ENCODE peak calls at places on chromosome 2, in ten cellular contexts. W, P, F, Z, S, V, T, M, A and C are unnamed samples.

GRCh38 chr2:239247401-239248245 is 153.2 kb downstream of the HDAC4 start:
- DNase-seq in V (no peak), A (no peak), S (no peak), W (peak; percentile 92), P (peak; percentile 94), F (peak; percentile 86), Z (peak; percentile 8), T (no peak), M (no peak), C (no peak)

GRCh38 chr2:224952942-224953657 is 89.2 kb downstream of the DOCK10 start:
- DNase-seq in Z (peak; percentile 46), M (no peak), S (no peak), F (no peak), T (no peak), P (no peak), A (no peak), W (no peak), V (no peak), C (no peak)

GRCh38 chr2:58532641-58533040 is 291.5 kb upstream of the FANCL start:
- DNase-seq in T (no peak), P (no peak), S (no peak), M (no peak), F (peak; percentile 46), V (peak; percentile 64), Z (no peak), W (no peak), A (peak; percentile 12), C (no peak)

GRCh38 chr2:67130526-67131309 is 266.4 kb upstream of the ETAA1 start:
- DNase-seq in P (peak; percentile 93), S (no peak), A (no peak), F (no peak), T (no peak), W (peak; percentile 93), Z (no peak), M (no peak), V (no peak), C (no peak)

GRCh38 chr2:48415765-48416515 is 114.0 kb upstream of the STON1 start:
- DNase-seq in A (no peak), Z (no peak), M (no peak), F (no peak), W (no peak), S (no peak), V (peak; percentile 96), T (no peak), P (no peak), C (no peak)

GRCh38 chr2:133457862-133458261 is 110.4 kb downstream of the NCKAP5 start:
- DNase-seq in S (no peak), F (no peak), M (no peak), V (no peak), P (no peak), Z (no peak), T (no peak), A (no peak), W (no peak), C (no peak)

GRCh38 chr2:205637779-205638503 is 44.4 kb upstream of the NRP2 start:
- DNase-seq in W (no peak), T (no peak), A (no peak), V (no peak), Z (no peak), M (no peak), F (no peak), P (no peak), S (no peak), C (no peak)

GRCh38 chr2:130289780-130290179 is 52.9 kb upstream of the IMP4 start:
- DNase-seq in Z (no peak), S (no peak), V (no peak), P (no peak), T (no peak), A (no peak), W (no peak), F (no peak), M (no peak), C (no peak)

GRCh38 chr2:229660951-229661350 is 53.4 kb downstream of the DNER start:
- DNase-seq in Z (no peak), S (no peak), M (no peak), F (no peak), A (no peak), W (peak; percentile 45), T (no peak), P (peak; percentile 23), V (peak; percentile 5), C (no peak)

GRCh38 chr2:173354073-173354600 is 535 bp upstream of the CDCA7 start:
- DNase-seq in V (peak; percentile 83), S (no peak), W (no peak), M (no peak), T (no peak), P (no peak), A (peak; percentile 80), F (no peak), Z (no peak), C (no peak)

GRCh38 chr2:170005702-170006101 is 172.2 kb upstream of the MYO3B start:
- DNase-seq in V (peak; percentile 70), M (no peak), P (no peak), Z (no peak), T (no peak), F (no peak), S (peak; percentile 4), A (no peak), W (no peak), C (no peak)

GRCh38 chr2:216363221-216363620 is 9.1 kb downstream of the MARCHF4 start:
- DNase-seq in V (no peak), Z (no peak), A (no peak), W (no peak), P (no peak), M (no peak), T (no peak), S (no peak), F (no peak), C (no peak)

GRCh38 chr2:10489842-10490555 is 41.9 kb upstream of the ODC1 start:
- DNase-seq in T (no peak), S (no peak), W (no peak), Z (no peak), M (no peak), A (no peak), P (no peak), F (no peak), V (peak; percentile 27), C (no peak)

GRCh38 chr2:193687195-193687594 is 1492.5 kb upstream of the TMEFF2 start:
- DNase-seq in Z (no peak), S (no peak), P (no peak), F (no peak), A (no peak), V (no peak), M (no peak), W (no peak), T (no peak), C (no peak)

GRCh38 chr2:222398446-222398885 is 25.9 kb upstream of the SGPP2 start:
- DNase-seq in T (no peak), M (no peak), Z (no peak), F (no peak), V (no peak), P (no peak), S (no peak), A (no peak), W (no peak), C (no peak)

GRCh38 chr2:211333377-211333776 is 777.0 kb downstream of the CPS1 start:
- DNase-seq in T (no peak), S (no peak), P (no peak), F (no peak), A (no peak), V (no peak), M (no peak), W (no peak), Z (no peak), C (no peak)
- H3K27ac ChIP-seq in T (no peak overlapping the region), S (no peak overlapping the region), P (no peak overlapping the region), F (no peak overlapping the region), A (no peak overlapping the region), V (no peak overlapping the region), M (no peak overlapping the region), W (no peak overlapping the region), Z (no peak overlapping the region), C (no peak overlapping the region)

DNA sequence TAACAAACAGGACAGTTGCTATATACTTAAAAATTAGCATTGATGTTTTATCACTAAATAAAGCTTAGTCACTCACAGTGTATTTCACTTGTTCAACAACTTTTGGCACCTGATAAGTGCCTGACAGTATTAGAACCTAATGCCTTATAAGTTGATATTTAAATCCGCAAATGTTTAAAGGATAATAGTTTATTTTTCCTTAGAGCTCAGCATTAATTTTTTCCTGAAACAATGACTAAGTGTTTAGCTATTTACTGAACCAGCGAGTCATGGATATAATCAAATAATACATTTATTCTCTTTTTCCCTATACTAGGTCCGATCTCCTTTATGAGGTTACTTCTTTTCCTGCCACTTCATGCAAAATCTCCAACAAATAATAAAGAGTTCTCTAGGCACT is 146.0 kb upstream of the PGAP1 start:
- DNase-seq in T (no peak), P (no peak), F (no peak), M (no peak), V (no peak), Z (no peak), S (no peak), W (peak; percentile 31), A (no peak), C (no peak)
- H3K27ac ChIP-seq in T (no peak overlapping the region), P (no peak overlapping the region), F (no peak overlapping the region), M (no peak overlapping the region), V (no peak overlapping the region), Z (no peak overlapping the region), S (no peak overlapping the region), W (no peak overlapping the region), A (no peak overlapping the region), C (no peak overlapping the region)

GRCh38 chr2:42170619-42171395 is 1.7 kb downstream of the EML4 start:
- DNase-seq in F (no peak), M (no peak), T (no peak), W (no peak), S (no peak), V (no peak), A (no peak), P (no peak), Z (no peak), C (no peak)
- H3K27ac ChIP-seq in F (no peak overlapping the region), M (peak overlapping the region; percentile 82), T (no peak overlapping the region), W (peak overlapping the region; percentile 94), S (peak overlapping the region; percentile 94), V (no peak overlapping the region), A (peak overlapping the region; percentile 92), P (no peak overlapping the region), Z (peak overlapping the region; percentile 93), C (peak overlapping the region; percentile 83)

GRCh38 chr2:236089271-236090026 is 78.7 kb downstream of the GBX2 start:
- DNase-seq in M (no peak), V (no peak), A (no peak), S (no peak), W (peak; percentile 11), T (no peak), Z (no peak), P (no peak), F (no peak), C (no peak)

GRCh38 chr2:236090027-236090382 is 78.2 kb downstream of the GBX2 start:
- DNase-seq in S (no peak), A (peak; percentile 59), T (no peak), V (no peak), W (no peak), Z (no peak), F (no peak), P (no peak), M (no peak), C (no peak)

GRCh38 chr2:236093134-236093533 is 75.1 kb downstream of the GBX2 start:
- DNase-seq in P (no peak), M (no peak), W (no peak), A (no peak), S (no peak), V (no peak), Z (no peak), T (no peak), F (no peak), C (no peak)

GRCh38 chr2:236095502-236095901 is 72.7 kb downstream of the GBX2 start:
- DNase-seq in T (no peak), Z (no peak), S (no peak), M (no peak), W (no peak), A (no peak), F (no peak), P (no peak), V (no peak), C (no peak)

GRCh38 chr2:236092714-236093113 is 75.5 kb downstream of the GBX2 start:
- DNase-seq in Z (no peak), V (no peak), P (no peak), F (no peak), A (no peak), M (no peak), T (no peak), S (no peak), W (no peak), C (no peak)
- H3K27ac ChIP-seq in Z (no peak overlapping the region), V (no peak overlapping the region), P (no peak overlapping the region), F (no peak overlapping the region), A (no peak overlapping the region), M (no peak overlapping the region), T (no peak overlapping the region), S (no peak overlapping the region), W (no peak overlapping the region), C (no peak overlapping the region)